ENCODE peak calls at places on chromosomes 13 and 19, in five cellular contexts. F, B, W, Q and H are unnamed samples.

GRCh38 chr13:70173236-70173959 is 65.1 kb upstream of the KLHL1 start:
- DNase-seq in Q (no peak), B (no peak), W (no peak), F (no peak), H (peak)

GRCh38 chr19:3194703-3195087 is 9.0 kb downstream of the NCLN start:
- DNase-seq in F (no peak), B (no peak), W (no peak), Q (no peak), H (no peak)

GRCh38 chr13:99197257-99197651 is 3.4 kb upstream of the UBAC2 start:
- DNase-seq in Q (no peak), W (peak), B (no peak), F (no peak), H (no peak)

GRCh38 chr19:2810141-2811091 is 9.3 kb upstream of the ZNF554 start:
- DNase-seq in B (no peak), W (no peak), F (no peak), Q (no peak), H (no peak)

GRCh38 chr13:59734393-59734792 is 429.3 kb downstream of the DIAPH3 start:
- DNase-seq in F (no peak), W (no peak), B (no peak), Q (no peak), H (no peak)

GRCh38 chr13:40438999-40439797 is 227.2 kb downstream of the FOXO1 start:
- DNase-seq in W (no peak), F (no peak), Q (peak), B (peak), H (peak)

GRCh38 chr19:17075860-17076538 is 422 bp downstream of the MYO9B start:
- DNase-seq in F (peak), B (peak), Q (peak), W (peak), H (peak)

GRCh38 chr13:44128522-44128921 is 245.1 kb upstream of the SERP2 start:
- DNase-seq in F (peak), B (peak), W (no peak), Q (no peak), H (no peak)

GRCh38 chr19:8352134-8352827 is 9.2 kb upstream of the KANK3 start:
- DNase-seq in Q (no peak), W (no peak), B (no peak), F (no peak), H (peak)

GRCh38 chr19:4737955-4738580 is 14.4 kb upstream of the DPP9 start:
- DNase-seq in F (no peak), B (no peak), Q (no peak), W (no peak), H (no peak)

GRCh38 chr13:44058067-44058466 is 178.4 kb downstream of the LACC1 start:
- DNase-seq in B (no peak), W (no peak), Q (no peak), F (no peak), H (no peak)

GRCh38 chr13:39106216-39106995 is 68.2 kb downstream of the NHLRC3 start:
- DNase-seq in Q (no peak), B (no peak), W (no peak), F (no peak), H (peak)

GRCh38 chr13:45119469-45119989 is 781 bp upstream of the GTF2F2 start:
- DNase-seq in B (peak), W (no peak), F (no peak), Q (peak), H (peak)

GRCh38 chr13:54980651-54981050 is 1952.0 kb downstream of the OLFM4 start:
- DNase-seq in Q (no peak), W (no peak), B (no peak), F (no peak), H (no peak)

GRCh38 chr13:32135655-32136054 is 104.1 kb downstream of the FRY start:
- DNase-seq in W (peak), F (no peak), Q (no peak), B (peak), H (peak)

GRCh38 chr19:47711652-47712239 is 1.5 kb upstream of the EHD2 start:
- DNase-seq in F (no peak), W (no peak), Q (no peak), B (no peak), H (no peak)

GRCh38 chr13:27257233-27257568 is 5.8 kb downstream of the RPL21 start:
- DNase-seq in B (no peak), Q (no peak), W (no peak), F (no peak), H (no peak)

GRCh38 chr19:49119411-49120324 is at the start of gene PPFIA3:
- DNase-seq in Q (peak), B (peak), W (peak), F (peak), H (peak)

GRCh38 chr19:33390908-33391630 is 17.6 kb downstream of the CEBPG start:
- DNase-seq in F (no peak), B (no peak), Q (no peak), W (no peak), H (no peak)

DNA sequence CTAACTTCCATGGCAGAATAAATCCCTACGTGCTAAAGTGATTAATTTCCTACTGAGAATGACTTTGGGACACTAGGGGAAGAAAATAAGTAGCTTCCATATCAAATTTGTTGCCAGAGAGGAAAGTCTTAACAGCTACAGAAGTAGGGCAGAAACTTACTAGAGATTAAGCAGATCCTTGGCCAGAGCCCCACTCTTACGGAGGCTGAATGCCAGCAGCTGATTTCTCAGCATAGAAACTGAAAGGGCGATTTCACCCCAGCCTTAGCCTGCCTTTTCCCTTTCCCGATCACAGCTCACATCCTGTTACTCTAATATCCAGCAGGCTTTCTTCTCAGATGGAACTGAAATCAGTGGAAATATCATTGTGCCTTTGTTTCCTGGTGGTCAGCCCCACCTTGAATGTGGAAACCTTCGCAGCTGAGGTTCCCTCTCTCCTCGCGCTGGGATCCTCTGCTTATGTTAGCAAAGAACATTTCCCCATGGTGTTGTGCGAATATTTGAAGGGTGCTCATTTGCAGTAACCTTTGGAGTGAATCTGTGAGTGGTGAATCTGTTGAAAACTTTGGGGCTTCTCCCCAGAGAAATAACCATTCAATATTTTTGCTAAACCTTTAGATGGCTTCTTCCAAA is 8.4 kb downstream of the FAM124A start:
- DNase-seq in Q (peak), F (peak), W (no peak), B (peak), H (peak)
- H3K4me3 ChIP-seq in Q (no peak), F (no peak), W (no peak), B (no peak), H (peak)

DNA sequence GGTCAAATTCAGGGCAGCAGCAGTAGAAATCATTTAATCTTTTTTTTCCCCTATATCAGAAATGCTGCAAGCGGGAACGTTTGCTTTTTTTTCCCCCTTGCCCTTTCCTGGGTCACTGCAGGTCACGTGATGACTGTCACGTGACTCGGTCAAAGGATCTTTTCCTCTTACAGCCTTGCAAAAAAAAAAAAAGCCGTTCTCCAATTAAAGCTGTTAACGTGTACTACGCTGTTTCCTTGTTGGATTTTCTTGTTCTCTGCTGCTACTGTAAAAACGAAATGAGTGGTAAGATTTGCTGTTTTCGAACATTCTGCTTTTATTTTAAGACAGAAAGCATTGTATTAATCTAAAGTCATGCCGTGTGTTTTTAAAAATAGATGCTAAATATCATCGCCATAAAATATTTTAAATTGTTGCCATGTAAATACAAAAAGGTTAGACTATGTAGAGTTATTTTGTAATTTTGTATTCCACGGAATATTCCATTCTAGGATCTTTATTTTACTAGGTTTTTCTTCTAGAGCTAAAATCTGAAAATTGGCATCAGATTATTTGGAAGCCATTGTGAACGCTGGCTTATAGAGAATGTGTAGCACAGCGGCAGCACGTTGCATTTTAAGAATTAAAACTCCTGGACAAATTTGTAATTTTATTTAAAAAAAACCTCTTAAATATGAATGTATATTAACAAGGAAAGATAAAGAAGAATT is 109.9 kb upstream of the MLNR start:
- DNase-seq in F (peak), Q (peak), W (peak), B (peak), H (peak)
- H3K4me3 ChIP-seq in F (peak), Q (peak), W (peak), B (peak), H (peak)

GRCh38 chr19:39053276-39054090 is 21.1 kb upstream of the FBXO27 start:
- DNase-seq in W (no peak), F (no peak), B (no peak), Q (peak), H (no peak)
- H3K4me3 ChIP-seq in W (no peak), F (no peak), B (no peak), Q (no peak), H (no peak)

GRCh38 chr13:48531416-48532145 is 1.3 kb downstream of the RCBTB2 start:
- DNase-seq in B (no peak), W (no peak), Q (no peak), F (no peak), H (no peak)
- H3K4me3 ChIP-seq in B (peak), W (peak), Q (peak), F (peak), H (peak)

GRCh38 chr13:33543631-33544030 is 258.1 kb upstream of the STARD13 start:
- DNase-seq in Q (peak), F (no peak), B (no peak), W (peak), H (no peak)
- H3K4me3 ChIP-seq in Q (peak), F (peak), B (no peak), W (peak), H (no peak)

DNA sequence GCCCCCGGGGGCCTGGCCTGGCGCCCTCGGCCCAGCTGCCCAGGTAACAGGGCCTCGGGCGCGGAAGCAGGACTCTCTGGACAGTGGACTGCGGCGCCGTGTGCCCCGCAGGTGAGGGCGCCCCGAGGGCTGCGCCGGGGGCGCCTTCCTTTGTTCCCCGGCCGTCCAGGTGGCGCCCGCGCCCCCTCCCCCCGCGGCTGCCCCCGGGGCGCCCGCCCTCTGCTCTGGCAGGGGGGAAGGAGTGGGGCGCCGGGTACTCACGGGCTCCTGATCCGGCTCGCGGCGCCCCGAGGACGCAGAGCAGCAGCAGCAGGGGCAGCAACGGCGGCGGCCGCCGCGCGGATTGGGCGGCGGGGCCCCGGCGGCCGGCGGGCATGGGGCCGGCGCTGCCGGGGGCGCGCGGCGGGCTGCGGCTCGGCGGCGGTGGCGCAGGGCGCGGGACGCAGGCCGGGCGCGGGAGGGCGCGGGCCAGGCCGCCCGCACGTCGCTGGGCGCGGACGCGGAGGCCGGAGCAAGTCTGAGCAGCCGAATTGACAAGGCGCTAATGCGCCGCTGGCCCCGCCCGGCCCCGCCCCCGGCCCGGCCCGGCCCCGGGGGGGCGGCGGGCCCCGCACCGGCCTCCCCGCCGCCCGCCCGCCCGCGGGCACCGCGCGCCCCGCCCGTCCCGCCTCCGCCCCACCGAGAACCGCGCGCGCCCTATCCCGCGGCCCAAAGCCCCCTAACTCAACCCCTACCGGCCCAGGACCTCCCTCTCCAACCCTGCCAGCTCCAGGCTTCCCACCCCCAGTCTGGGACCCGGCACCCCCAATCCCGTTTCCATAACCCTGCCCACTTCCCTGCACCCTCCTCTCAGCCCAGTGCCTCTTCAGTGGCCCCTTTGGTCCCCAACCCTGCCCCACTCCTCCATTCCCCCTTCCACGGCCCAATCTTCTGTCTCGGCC is at the start of gene CRLF1:
- DNase-seq in B (no peak), W (no peak), Q (no peak), F (no peak), H (no peak)
- H3K4me3 ChIP-seq in B (no peak), W (no peak), Q (no peak), F (no peak), H (no peak)